ENCODE peak calls at places on chromosome 20, in six cellular contexts. V is KG1; E is CD8-positive, alpha-beta T cell; Z is NCI-H1092 treated with DMSO at 0.1 percent for 48 hours; P is psoas muscle; N is left cardiac atrium. C is an unnamed sample.

GRCh38 chr20:59591061-59591460 is 13.3 kb upstream of the PHACTR3 start:
- DNase-seq in V (no peak), E (no peak), Z (no peak), P (no peak), N (no peak), C (no peak)

GRCh38 chr20:46940616-46941015 is 46.0 kb downstream of the EYA2 start:
- DNase-seq in V (no peak), E (no peak), Z (no peak), P (no peak), N (no peak), C (no peak)

GRCh38 chr20:62668441-62669027 is 26.2 kb downstream of the SLCO4A1 start:
- DNase-seq in V (no peak), E (no peak), Z (peak; percentile 71), P (peak; percentile 65), N (peak; percentile 74), C (peak; percentile 67)

GRCh38 chr20:24616258-24617079 is 147.0 kb downstream of the SYNDIG1 start:
- DNase-seq in V (no peak), E (no peak), Z (no peak), P (no peak), N (no peak), C (no peak)

GRCh38 chr20:40682104-40683045 is 6.7 kb downstream of the MAFB start:
- DNase-seq in V (no peak), E (no peak), Z (no peak), P (no peak), N (peak; percentile 52), C (no peak)

GRCh38 chr20:56606174-56606945 is 22.7 kb upstream of the TFAP2C start:
- DNase-seq in V (no peak), E (no peak), Z (no peak), P (no peak), N (no peak), C (no peak)

GRCh38 chr20:5696011-5696559 is 54.1 kb upstream of the SHLD1 start:
- DNase-seq in V (no peak), E (no peak), Z (no peak), P (peak; percentile 28), N (no peak), C (no peak)

GRCh38 chr20:4869290-4870193 is 131.8 kb downstream of the SLC23A2 start:
- DNase-seq in V (no peak), E (no peak), Z (no peak), P (no peak), N (no peak), C (peak; percentile 7)

GRCh38 chr20:59850018-59850641 is 83.3 kb downstream of the SYCP2 start:
- DNase-seq in V (no peak), E (no peak), Z (peak; percentile 39), P (no peak), N (no peak), C (peak; percentile 58)

GRCh38 chr20:37526839-37527637 is 638 bp downstream of the BLCAP start:
- DNase-seq in V (no peak), E (no peak), Z (no peak), P (no peak), N (no peak), C (no peak)

GRCh38 chr20:17614176-17614811 is 44.4 kb downstream of the DSTN start:
- DNase-seq in V (no peak), E (no peak), Z (no peak), P (peak; percentile 86), N (peak; percentile 85), C (peak; percentile 23)

GRCh38 chr20:34954905-34955231 is 738 bp downstream of the GSS start:
- DNase-seq in V (no peak), E (no peak), Z (peak; percentile 70), P (peak; percentile 50), N (no peak), C (no peak)

GRCh38 chr20:3107464-3108025 is 23.0 kb upstream of the AVP start:
- DNase-seq in V (no peak), E (no peak), Z (no peak), P (no peak), N (no peak), C (no peak)

GRCh38 chr20:37574199-37574890 is 46.7 kb upstream of the BLCAP start:
- DNase-seq in V (no peak), E (no peak), Z (no peak), P (no peak), N (no peak), C (no peak)

GRCh38 chr20:50520222-50520877 is 10.2 kb downstream of the PTPN1 start:
- DNase-seq in V (no peak), E (no peak), Z (no peak), P (no peak), N (no peak), C (no peak)

GRCh38 chr20:38256021-38256420 is 4.5 kb downstream of the KIAA1755 start:
- DNase-seq in V (no peak), E (no peak), Z (no peak), P (no peak), N (no peak), C (peak; percentile 21)

GRCh38 chr20:49955167-49955566 is 19.0 kb downstream of the RNF114 start:
- DNase-seq in V (no peak), E (no peak), Z (no peak), P (no peak), N (no peak), C (no peak)

C was measured in astrocyte of the spinal cord.